ENCODE peak calls at places on chromosomes 1 and 21, in seven cellular contexts. V is HTR-8/SVneo, W is activated T-cell treated with anti-CD3 and anti-CD28 coated beads for 1 hour, H is H9, E is caudate nucleus, O is fibroblast of the conjunctiva, X is left ventricle myocardium inferior. T is an unnamed sample.

GRCh38 chr1:169483500-169483966 is 2.2 kb downstream of the SLC19A2 start:
- DNase-seq in X (no peak), V (no peak), H (no peak), O (peak), E (no peak), W (no peak), T (no peak)

GRCh38 chr1:96370752-96371151 is 350.8 kb upstream of the PTBP2 start:
- DNase-seq in V (peak), X (no peak), O (peak), W (no peak), H (no peak), E (no peak), T (no peak)

GRCh38 chr1:226524547-226524946 is 24.0 kb upstream of the STUM start:
- DNase-seq in W (no peak), H (no peak), O (no peak), X (no peak), V (no peak), E (no peak), T (no peak)

GRCh38 chr21:39161064-39161463 is 22.2 kb downstream of the PSMG1 start:
- DNase-seq in E (no peak), H (no peak), V (no peak), X (no peak), W (no peak), O (no peak), T (no peak)

GRCh38 chr1:233897325-233898162 is 6.9 kb upstream of the SLC35F3 start:
- DNase-seq in V (no peak), O (no peak), E (no peak), H (no peak), W (no peak), X (no peak), T (no peak)

GRCh38 chr21:37259426-37259825 is 7.7 kb downstream of the VPS26C start:
- DNase-seq in H (no peak), E (no peak), X (no peak), O (no peak), W (no peak), V (no peak), T (no peak)

GRCh38 chr1:88780485-88780884 is 96.4 kb downstream of the PKN2 start:
- DNase-seq in H (no peak), E (no peak), W (no peak), O (no peak), V (no peak), X (no peak), T (no peak)

GRCh38 chr21:45416619-45417018 is 11.7 kb downstream of the COL18A1 start:
- DNase-seq in E (no peak), V (no peak), X (peak), O (no peak), W (no peak), H (peak), T (no peak)

GRCh38 chr21:38814126-38815059 is 8.7 kb downstream of the ETS2 start:
- DNase-seq in V (no peak), X (no peak), W (no peak), H (peak), O (no peak), E (no peak), T (no peak)

GRCh38 chr1:22295856-22296255 is 153.0 kb upstream of the WNT4 start:
- DNase-seq in H (no peak), X (no peak), W (no peak), O (no peak), E (no peak), V (no peak), T (no peak)

GRCh38 chr1:33815061-33815460 is 48.8 kb upstream of the HMGB4 start:
- DNase-seq in H (no peak), E (no peak), X (no peak), W (no peak), O (no peak), V (peak), T (no peak)

GRCh38 chr1:86812286-86812685 is 101.6 kb downstream of the SELENOF start:
- DNase-seq in X (no peak), E (no peak), W (no peak), O (no peak), V (no peak), H (no peak), T (no peak)

GRCh38 chr1:58432813-58433668 is 113.5 kb downstream of the OMA1 start:
- DNase-seq in H (peak), E (peak), V (peak), O (peak), X (peak), W (no peak), T (no peak)